ENCODE peak calls at places on chromosomes 11 and 22, in eight cellular contexts. B is cardiac muscle cell, N is IMR-90, V is Panc1, K is heart left ventricle, I is gastrocnemius medialis, Z is upper lobe of right lung, Y is suprapubic skin. C is an unnamed sample.
A peak's percentile ranks its signal among the peaks of the same experiment; 100 is the strongest.

GRCh38 chr11:44621140-44621681 is 55.7 kb downstream of the CD82 start:
- DNase-seq in B (peak; percentile 73), N (peak; percentile 41), V (no peak), K (peak; percentile 91), I (peak; percentile 49), Z (peak; percentile 87), Y (peak; percentile 89), C (peak; percentile 74)

GRCh38 chr11:2825886-2826678 is 59.5 kb downstream of the CDKN1C start:
- DNase-seq in B (peak; percentile 98), N (peak; percentile 95), V (no peak), K (peak; percentile 80), I (peak; percentile 82), Z (peak; percentile 81), Y (peak; percentile 88), C (peak; percentile 86)

GRCh38 chr11:34564406-34564805 is 50.8 kb upstream of the ELF5 start:
- DNase-seq in B (no peak), N (peak; percentile 9), V (no peak), K (no peak), I (no peak), Z (no peak), Y (no peak), C (no peak)

GRCh38 chr11:103157542-103157941 is 48.3 kb downstream of the DYNC2H1 start:
- DNase-seq in B (no peak), N (no peak), V (no peak), K (no peak), I (no peak), Z (no peak), Y (no peak), C (no peak)

GRCh38 chr22:29469755-29470154 is 10.3 kb upstream of the NEFH start:
- DNase-seq in B (no peak), N (no peak), V (no peak), K (no peak), I (no peak), Z (no peak), Y (no peak), C (no peak)

GRCh38 chr11:102007567-102008437 is 39.4 kb upstream of the CFAP300 start:
- DNase-seq in B (peak; percentile 66), N (peak; percentile 66), V (peak; percentile 88), K (no peak), I (no peak), Z (no peak), Y (no peak), C (no peak)

GRCh38 chr11:39374963-39375698 is 2084.3 kb downstream of the LRRC4C start:
- DNase-seq in B (peak; percentile 12), N (peak; percentile 2), V (peak; percentile 8), K (no peak), I (no peak), Z (no peak), Y (no peak), C (no peak)

GRCh38 chr11:74702383-74703007 is 28.7 kb downstream of the CHRDL2 start:
- DNase-seq in B (peak; percentile 79), N (peak; percentile 76), V (no peak), K (peak; percentile 78), I (peak; percentile 60), Z (peak; percentile 78), Y (no peak), C (peak; percentile 60)

GRCh38 chr22:19631899-19632670 is 82.2 kb upstream of the SEPTIN5 start:
- DNase-seq in B (peak; percentile 56), N (peak; percentile 27), V (no peak), K (no peak), I (no peak), Z (no peak), Y (peak; percentile 24), C (no peak)

GRCh38 chr11:17770917-17771316 is 36.3 kb downstream of the KCNC1 start:
- DNase-seq in B (peak; percentile 10), N (peak; percentile 27), V (no peak), K (no peak), I (no peak), Z (no peak), Y (no peak), C (no peak)

GRCh38 chr11:72233056-72233772 is 8.6 kb downstream of the INPPL1 start:
- DNase-seq in B (no peak), N (no peak), V (no peak), K (no peak), I (no peak), Z (peak; percentile 47), Y (no peak), C (no peak)

GRCh38 chr22:25645964-25646363 is 81.5 kb downstream of the GRK3 start:
- DNase-seq in B (no peak), N (peak; percentile 10), V (no peak), K (no peak), I (no peak), Z (no peak), Y (no peak), C (no peak)

GRCh38 chr11:69662021-69662698 is 13.0 kb downstream of the LTO1 start:
- DNase-seq in B (peak; percentile 16), N (no peak), V (no peak), K (peak; percentile 64), I (peak; percentile 43), Z (peak; percentile 55), Y (no peak), C (peak; percentile 66)

GRCh38 chr11:75869661-75870455 is 54.8 kb downstream of the UVRAG start:
- DNase-seq in B (no peak), N (no peak), V (no peak), K (no peak), I (no peak), Z (no peak), Y (no peak), C (no peak)

GRCh38 chr11:123164732-123165450 is 30.2 kb downstream of the CLMP start:
- DNase-seq in B (no peak), N (peak; percentile 44), V (no peak), K (no peak), I (no peak), Z (no peak), Y (no peak), C (no peak)

GRCh38 chr11:78562398-78562797 is 12.3 kb downstream of the NARS2 start:
- DNase-seq in B (peak; percentile 71), N (peak; percentile 75), V (no peak), K (no peak), I (no peak), Z (no peak), Y (no peak), C (no peak)

GRCh38 chr22:49271831-49272230 is 555.8 kb downstream of the BRD1 start:
- DNase-seq in B (no peak), N (no peak), V (no peak), K (no peak), I (no peak), Z (no peak), Y (peak; percentile 47), C (no peak)

GRCh38 chr11:68002575-68002942 is 1.3 kb downstream of the UNC93B1 start:
- DNase-seq in B (no peak), N (no peak), V (no peak), K (no peak), I (no peak), Z (no peak), Y (no peak), C (no peak)

GRCh38 chr11:68004551-68005335 is 846 bp upstream of the UNC93B1 start:
- DNase-seq in B (no peak), N (no peak), V (no peak), K (no peak), I (no peak), Z (no peak), Y (no peak), C (no peak)

GRCh38 chr11:68006606-68007166 is 2.8 kb upstream of the UNC93B1 start:
- DNase-seq in B (no peak), N (no peak), V (no peak), K (no peak), I (no peak), Z (no peak), Y (peak; percentile 77), C (peak; percentile 38)

GRCh38 chr11:68002943-68003845 is 703 bp downstream of the UNC93B1 start:
- DNase-seq in B (no peak), N (no peak), V (no peak), K (peak; percentile 78), I (no peak), Z (peak; percentile 88), Y (peak; percentile 85), C (no peak)

GRCh38 chr11:68003846-68004550 is at the start of gene UNC93B1:
- DNase-seq in B (peak; percentile 86), N (peak; percentile 76), V (no peak), K (peak; percentile 96), I (peak; percentile 74), Z (peak; percentile 98), Y (peak; percentile 94), C (peak; percentile 91)
- H3K4me1 ChIP-seq in B (no peaks in the 10 kb centered on the region), N (peaks cover 5% of the 10 kb centered on the region), V (peaks cover 15% of the 10 kb centered on the region), K (peaks cover 6% of the 10 kb centered on the region), I (no peaks in the 10 kb centered on the region), Z (peaks cover 15% of the 10 kb centered on the region), Y (peaks cover 25% of the 10 kb centered on the region), C (no peaks in the 10 kb centered on the region)

GRCh38 chr22:27391092-27391770 is 410.3 kb downstream of the MN1 start:
- DNase-seq in B (peak; percentile 83), N (no peak), V (no peak), K (peak; percentile 72), I (no peak), Z (no peak), Y (no peak), C (no peak)
- TF ChIP-seq CTCF in B (no peak), N (no peak), V (no peak), K (no peak), I (no peak), Z (peak; percentile 17), Y (no peak), C (no peak)

GRCh38 chr22:36156515-36157419 is 3.8 kb downstream of the APOL3 start:
- DNase-seq in B (peak; percentile 91), N (peak; percentile 77), V (peak; percentile 32), K (peak; percentile 86), I (peak; percentile 79), Z (peak; percentile 85), Y (peak; percentile 92), C (peak; percentile 90)
- H3K4me1 ChIP-seq in B (peaks cover 5% of the 10 kb centered on the region), N (peaks cover 13% of the 10 kb centered on the region), V (peaks cover 9% of the 10 kb centered on the region), K (peaks cover 28% of the 10 kb centered on the region), I (peaks cover 39% of the 10 kb centered on the region), Z (peaks cover 84% of the 10 kb centered on the region), Y (peaks cover 89% of the 10 kb centered on the region), C (peaks cover 15% of the 10 kb centered on the region)

DNA sequence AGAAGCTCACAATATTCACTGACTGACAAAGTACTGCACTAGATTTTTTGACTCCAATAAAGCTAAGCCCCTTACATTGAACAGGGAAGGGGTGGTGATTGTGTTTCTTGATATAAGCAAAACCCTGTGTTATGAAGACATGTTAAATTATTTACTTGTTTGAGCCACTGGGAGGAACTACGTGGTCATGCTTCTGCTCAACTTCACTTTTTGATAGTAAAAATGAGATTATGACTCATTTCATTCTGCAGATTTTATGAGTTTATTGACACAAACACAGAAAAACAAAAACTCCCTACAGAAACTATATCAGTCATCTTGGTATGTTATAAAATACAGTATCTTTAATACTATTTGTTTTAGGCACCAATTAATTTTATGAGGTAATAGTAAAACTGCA is 124.7 kb downstream of the CADM1 start:
- DNase-seq in B (no peak), N (peak; percentile 25), V (no peak), K (no peak), I (no peak), Z (no peak), Y (no peak), C (no peak)
- TF ChIP-seq CTCF in B (no peak), N (peak; percentile 3), V (no peak), K (no peak), I (no peak), Z (no peak), Y (no peak), C (no peak)

C was measured in psoas muscle.